ENCODE peak calls at places on chromosome 13, in four cellular contexts. One of them, this sample, is unnamed.

GRCh38 chr13:48161530-48162179 is 66.8 kb upstream of the MED4 start:
- DNase-seq in lower leg skin: peak
- DNase-seq in fibroblast of mammary gland: no peak
- DNase-seq in IMR-90: no peak
- DNase-seq in this sample: peak

GRCh38 chr13:51955841-51956603 is 55.2 kb downstream of the ATP7B start:
- DNase-seq in fibroblast of mammary gland: no peak
- DNase-seq in lower leg skin: no peak
- DNase-seq in IMR-90: no peak
- DNase-seq in this sample: no peak

GRCh38 chr13:108227651-108228272 is 9.6 kb downstream of the ABHD13 start:
- DNase-seq in lower leg skin: no peak
- DNase-seq in IMR-90: peak
- DNase-seq in fibroblast of mammary gland: peak
- DNase-seq in this sample: peak

GRCh38 chr13:57629391-57629804 is 2.1 kb upstream of the PCDH17 start:
- DNase-seq in lower leg skin: no peak
- DNase-seq in IMR-90: no peak
- DNase-seq in fibroblast of mammary gland: no peak
- DNase-seq in this sample: peak

GRCh38 chr13:114310961-114311360 is 3.3 kb upstream of the CHAMP1 start:
- DNase-seq in fibroblast of mammary gland: no peak
- DNase-seq in IMR-90: peak
- DNase-seq in lower leg skin: no peak
- DNase-seq in this sample: no peak

GRCh38 chr13:59345316-59345715 is 818.4 kb downstream of the DIAPH3 start:
- DNase-seq in IMR-90: no peak
- DNase-seq in lower leg skin: no peak
- DNase-seq in fibroblast of mammary gland: no peak
- DNase-seq in this sample: no peak

GRCh38 chr13:110433014-110433413 is 125.9 kb downstream of the COL4A2 start:
- DNase-seq in lower leg skin: peak
- DNase-seq in IMR-90: no peak
- DNase-seq in fibroblast of mammary gland: no peak
- DNase-seq in this sample: no peak

GRCh38 chr13:50990540-50991506 is 81.2 kb downstream of the RNASEH2B start:
- DNase-seq in IMR-90: peak
- DNase-seq in lower leg skin: no peak
- DNase-seq in fibroblast of mammary gland: peak
- DNase-seq in this sample: no peak

GRCh38 chr13:42753697-42754096 is 27.7 kb upstream of the FAM216B start:
- DNase-seq in fibroblast of mammary gland: peak
- DNase-seq in IMR-90: no peak
- DNase-seq in lower leg skin: no peak
- DNase-seq in this sample: no peak

GRCh38 chr13:33169273-33169980 is 116.1 kb downstream of the STARD13 start:
- DNase-seq in fibroblast of mammary gland: peak
- DNase-seq in IMR-90: peak
- DNase-seq in lower leg skin: no peak
- DNase-seq in this sample: no peak

GRCh38 chr13:87052731-87053130 is 618.4 kb upstream of the SLITRK5 start:
- DNase-seq in IMR-90: peak
- DNase-seq in fibroblast of mammary gland: peak
- DNase-seq in lower leg skin: no peak
- DNase-seq in this sample: no peak

DNA sequence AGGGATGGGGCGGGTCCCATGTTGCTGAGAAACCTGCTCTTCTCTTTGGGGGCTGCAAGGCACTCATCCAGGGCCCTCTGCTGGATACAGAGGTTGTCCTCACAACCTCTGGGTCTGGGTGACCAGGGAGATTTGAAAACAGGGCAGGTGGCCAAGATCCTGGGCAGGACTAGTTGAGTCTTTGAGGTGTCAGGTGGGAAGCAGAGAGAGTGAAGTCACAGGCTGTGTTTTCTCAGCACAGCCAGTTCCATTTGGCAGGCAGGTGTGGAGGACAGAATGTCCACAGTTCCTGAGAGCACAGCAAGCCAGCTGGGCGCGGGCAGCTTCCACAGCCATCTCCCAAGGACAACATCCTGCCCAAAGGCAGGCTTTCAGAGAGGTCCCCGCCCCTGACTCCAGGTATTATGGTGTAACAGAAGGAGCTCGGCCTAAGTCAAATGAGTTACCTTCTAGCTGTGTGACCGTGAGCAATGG is 118.8 kb downstream of the NUFIP1 start:
- DNase-seq in IMR-90: no peak
- DNase-seq in fibroblast of mammary gland: no peak
- DNase-seq in lower leg skin: peak
- DNase-seq in this sample: no peak
- TF ChIP-seq CTCF in IMR-90: no peak
- TF ChIP-seq CTCF in fibroblast of mammary gland: no peak
- TF ChIP-seq CTCF in lower leg skin: no peak
- TF ChIP-seq CTCF in this sample: no peak

DNA sequence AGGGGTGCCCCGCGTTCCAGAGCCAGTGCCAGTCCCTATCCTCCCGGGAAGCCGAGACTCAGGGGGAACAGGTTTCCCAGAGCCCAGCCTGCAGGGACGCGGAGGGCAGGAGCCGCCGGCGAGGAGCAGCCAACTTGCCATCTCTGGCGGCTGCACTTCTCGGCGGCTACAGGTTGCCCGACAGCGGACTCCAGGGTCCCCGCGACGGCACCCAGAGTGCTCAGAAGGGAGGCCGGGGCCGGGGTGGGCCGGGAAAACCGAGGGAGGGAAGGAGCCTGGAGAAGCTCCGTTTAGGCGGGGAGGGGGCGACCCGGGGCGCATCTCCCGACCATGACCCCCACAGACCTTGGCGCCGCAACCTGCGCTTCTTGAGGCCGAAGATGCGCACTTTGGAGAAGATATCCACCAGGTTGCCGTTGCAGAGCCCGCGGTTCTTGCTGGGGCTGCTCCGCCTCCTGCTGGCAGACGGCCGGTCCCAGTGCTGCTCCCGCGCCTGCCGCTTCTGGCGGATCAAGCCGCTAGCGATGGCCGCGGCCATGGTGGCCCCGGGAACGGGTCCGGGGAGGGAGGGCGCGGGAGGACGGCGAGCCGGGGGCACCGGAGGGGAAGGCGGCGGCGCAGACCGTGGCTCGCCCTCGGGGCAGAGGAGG is 463.8 kb downstream of the ITGBL1 start:
- DNase-seq in fibroblast of mammary gland: peak
- DNase-seq in lower leg skin: no peak
- DNase-seq in IMR-90: no peak
- DNase-seq in this sample: peak
- TF ChIP-seq CTCF in fibroblast of mammary gland: peak
- TF ChIP-seq CTCF in lower leg skin: no peak
- TF ChIP-seq CTCF in IMR-90: no peak
- TF ChIP-seq CTCF in this sample: no peak

DNA sequence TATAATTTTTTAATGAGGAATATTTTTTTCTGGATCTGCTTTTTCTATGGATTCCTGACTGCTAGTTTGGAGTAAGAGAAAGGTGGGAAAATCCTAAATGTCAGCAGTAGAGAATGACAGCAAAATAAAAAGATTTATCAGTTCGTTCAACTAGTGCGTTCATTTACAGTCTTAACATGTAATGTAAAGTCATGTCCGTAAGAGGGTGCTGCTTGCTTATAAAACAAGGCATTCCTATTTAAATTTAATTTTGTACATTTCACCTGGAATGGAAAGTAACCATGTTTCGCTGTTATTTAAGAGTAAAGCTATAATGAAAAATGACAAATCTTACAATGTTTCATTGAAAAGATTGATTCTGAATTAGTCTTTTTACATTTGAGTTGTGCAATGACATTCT is 76.6 kb downstream of the ZMYM2 start:
- DNase-seq in fibroblast of mammary gland: peak
- DNase-seq in IMR-90: no peak
- DNase-seq in lower leg skin: no peak
- DNase-seq in this sample: no peak
- TF ChIP-seq CTCF in fibroblast of mammary gland: no peak
- TF ChIP-seq CTCF in IMR-90: no peak
- TF ChIP-seq CTCF in lower leg skin: no peak
- TF ChIP-seq CTCF in this sample: no peak

GRCh38 chr13:82740442-82740841 is 1141.8 kb downstream of the SLITRK1 start:
- DNase-seq in IMR-90: no peak
- DNase-seq in fibroblast of mammary gland: no peak
- DNase-seq in lower leg skin: no peak
- DNase-seq in this sample: no peak

DNA sequence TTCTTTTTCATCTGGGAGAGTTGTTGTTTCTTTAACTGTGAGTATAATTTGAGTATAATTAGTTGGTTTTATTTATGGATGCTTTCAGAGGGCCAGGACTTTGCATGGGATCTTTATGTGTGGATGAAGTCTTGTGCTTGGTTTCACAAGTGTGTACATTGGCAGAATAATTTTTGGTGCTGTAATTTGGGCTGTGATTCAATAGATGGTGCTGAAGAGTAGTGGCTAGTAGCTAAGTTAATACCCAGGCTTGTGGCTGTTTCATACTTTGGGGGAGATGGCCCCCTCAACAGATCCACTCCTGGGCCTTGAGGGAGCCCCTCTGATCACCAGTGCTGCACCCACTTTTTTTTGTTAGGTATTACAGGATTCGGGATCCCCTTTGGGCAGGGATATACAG is 1142.4 kb downstream of the SLITRK1 start:
- DNase-seq in fibroblast of mammary gland: peak
- DNase-seq in IMR-90: peak
- DNase-seq in lower leg skin: no peak
- DNase-seq in this sample: no peak
- TF ChIP-seq CTCF in fibroblast of mammary gland: peak
- TF ChIP-seq CTCF in IMR-90: peak
- TF ChIP-seq CTCF in lower leg skin: no peak
- TF ChIP-seq CTCF in this sample: no peak

GRCh38 chr13:74794582-74794981 is 660.4 kb upstream of the KLF12 start:
- DNase-seq in fibroblast of mammary gland: peak
- DNase-seq in lower leg skin: no peak
- DNase-seq in IMR-90: no peak
- DNase-seq in this sample: no peak
- TF ChIP-seq CTCF in fibroblast of mammary gland: peak
- TF ChIP-seq CTCF in lower leg skin: no peak
- TF ChIP-seq CTCF in IMR-90: peak
- TF ChIP-seq CTCF in this sample: no peak

GRCh38 chr13:35826626-35827254 is 304.4 kb downstream of the DCLK1 start:
- DNase-seq in lower leg skin: no peak
- DNase-seq in fibroblast of mammary gland: no peak
- DNase-seq in IMR-90: no peak
- DNase-seq in this sample: no peak
- TF ChIP-seq CTCF in lower leg skin: no peak
- TF ChIP-seq CTCF in fibroblast of mammary gland: peak
- TF ChIP-seq CTCF in IMR-90: peak
- TF ChIP-seq CTCF in this sample: no peak

GRCh38 chr13:22569830-22570229 is 610.9 kb upstream of the SGCG start:
- DNase-seq in fibroblast of mammary gland: no peak
- DNase-seq in lower leg skin: no peak
- DNase-seq in IMR-90: no peak
- DNase-seq in this sample: no peak
- TF ChIP-seq CTCF in fibroblast of mammary gland: no peak
- TF ChIP-seq CTCF in lower leg skin: no peak
- TF ChIP-seq CTCF in IMR-90: no peak
- TF ChIP-seq CTCF in this sample: no peak

This sample was measured in endothelial cell.